ENCODE peak calls at places on chromosomes 2 and 18, in six cellular contexts. J, O, G, H, A and I are unnamed samples.

GRCh38 chr2:58350484-58350883 is 109.4 kb upstream of the FANCL start:
- DNase-seq in J (no peak), O (no peak), G (no peak), H (no peak), A (no peak), I (no peak)

GRCh38 chr2:18976112-18976961 is 382.1 kb downstream of the OSR1 start:
- DNase-seq in J (peak; percentile 93), O (peak; percentile 86), G (no peak), H (peak; percentile 13), A (no peak), I (no peak)

GRCh38 chr2:209383212-209383611 is 40.6 kb upstream of the MAP2 start:
- DNase-seq in J (peak; percentile 85), O (no peak), G (peak; percentile 14), H (peak; percentile 89), A (no peak), I (no peak)

GRCh38 chr18:55587341-55588000 is 521 bp downstream of the TCF4 start:
- DNase-seq in J (peak; percentile 48), O (no peak), G (no peak), H (peak; percentile 12), A (peak; percentile 33), I (no peak)

GRCh38 chr2:75656563-75656962 is 10.0 kb downstream of the MRPL19 start:
- DNase-seq in J (no peak), O (no peak), G (no peak), H (no peak), A (no peak), I (no peak)

GRCh38 chr2:178194600-178195389 is 483 bp downstream of the OSBPL6 start:
- DNase-seq in J (peak; percentile 52), O (no peak), G (peak; percentile 48), H (peak; percentile 68), A (peak; percentile 45), I (no peak)

GRCh38 chr2:209960676-209961630 is 41.5 kb upstream of the RPE start:
- DNase-seq in J (peak; percentile 96), O (no peak), G (peak; percentile 60), H (peak; percentile 73), A (peak; percentile 30), I (no peak)

GRCh38 chr2:195683174-195683573 is 26.1 kb downstream of the SLC39A10 start:
- DNase-seq in J (peak; percentile 39), O (peak; percentile 13), G (no peak), H (no peak), A (no peak), I (no peak)

GRCh38 chr2:204109681-204110080 is 173.1 kb downstream of the ICOS start:
- DNase-seq in J (no peak), O (no peak), G (no peak), H (no peak), A (no peak), I (no peak)

GRCh38 chr18:47756364-47757016 is 174.0 kb downstream of the SMAD2 start:
- DNase-seq in J (peak; percentile 73), O (no peak), G (peak; percentile 78), H (peak; percentile 56), A (peak; percentile 36), I (peak; percentile 44)

GRCh38 chr18:27546991-27547390 is 361.9 kb upstream of the CHST9 start:
- DNase-seq in J (no peak), O (no peak), G (no peak), H (peak; percentile 24), A (no peak), I (no peak)

GRCh38 chr2:10507106-10507505 is 59.0 kb upstream of the ODC1 start:
- DNase-seq in J (no peak), O (no peak), G (no peak), H (no peak), A (no peak), I (no peak)

GRCh38 chr2:24454258-24454657 is 36.8 kb upstream of the NCOA1 start:
- DNase-seq in J (peak; percentile 55), O (peak; percentile 21), G (no peak), H (no peak), A (no peak), I (no peak)

GRCh38 chr2:11080253-11081115 is 74.8 kb upstream of the SLC66A3 start:
- DNase-seq in J (no peak), O (no peak), G (no peak), H (no peak), A (no peak), I (no peak)

GRCh38 chr18:23992119-23992940 is 22.2 kb upstream of the TTC39C start:
- DNase-seq in J (no peak), O (no peak), G (peak; percentile 37), H (peak; percentile 93), A (peak; percentile 73), I (no peak)

GRCh38 chr2:235552671-235553070 is 58.8 kb downstream of the AGAP1 start:
- DNase-seq in J (no peak), O (no peak), G (no peak), H (no peak), A (no peak), I (no peak)

GRCh38 chr2:28398101-28398834 is 5.6 kb downstream of the FOSL2 start:
- DNase-seq in J (peak; percentile 83), O (no peak), G (no peak), H (peak; percentile 76), A (peak; percentile 51), I (no peak)

GRCh38 chr2:71563872-71564271 is 110.5 kb downstream of the DYSF start:
- DNase-seq in J (no peak), O (no peak), G (no peak), H (no peak), A (no peak), I (no peak)

GRCh38 chr2:45498661-45499550 is 112.2 kb downstream of the SRBD1 start:
- DNase-seq in J (no peak), O (no peak), G (no peak), H (no peak), A (no peak), I (no peak)

GRCh38 chr2:83016343-83017110 is 1442.6 kb downstream of the SUCLG1 start:
- DNase-seq in J (no peak), O (no peak), G (no peak), H (no peak), A (no peak), I (no peak)

GRCh38 chr2:125424386-125424785 is 1231.6 kb upstream of the GYPC start:
- DNase-seq in J (no peak), O (no peak), G (no peak), H (peak; percentile 2), A (no peak), I (no peak)

GRCh38 chr2:63048367-63049171 is 2.1 kb upstream of the OTX1 start:
- DNase-seq in J (no peak), O (no peak), G (no peak), H (no peak), A (no peak), I (no peak)

GRCh38 chr2:186009341-186009740 is 270.7 kb downstream of the FSIP2 start:
- DNase-seq in J (no peak), O (no peak), G (no peak), H (no peak), A (no peak), I (no peak)

DNA sequence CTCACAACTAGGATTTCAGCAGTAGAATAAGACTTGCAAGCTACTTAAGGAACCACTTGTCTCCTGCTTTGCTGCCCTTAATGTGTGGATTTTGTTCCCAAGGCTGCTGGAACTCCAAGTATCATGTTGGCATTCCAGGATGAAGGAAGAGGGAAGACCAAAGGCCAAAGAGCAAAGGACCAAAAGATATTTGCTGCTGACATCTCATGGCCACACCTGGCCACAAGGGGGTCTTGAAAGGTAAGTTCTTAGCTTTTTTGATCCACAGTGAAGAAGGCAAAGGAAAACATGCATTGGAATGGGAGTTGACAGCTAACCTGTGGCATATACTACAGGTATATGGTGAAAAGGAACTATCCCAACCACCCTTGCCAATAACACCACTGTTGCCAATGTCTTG is 3.9 kb upstream of the MATN3 start:
- DNase-seq in J (no peak), O (no peak), G (no peak), H (peak; percentile 14), A (no peak), I (no peak)
- TF ChIP-seq CTCF in J (no peak), O (no peak), G (no peak), H (no peak), A (no peak), I (no peak)

GRCh38 chr2:20603791-20604190 is 47.1 kb downstream of the HS1BP3 start:
- DNase-seq in J (no peak), O (no peak), G (no peak), H (no peak), A (no peak), I (no peak)

GRCh38 chr2:20599861-20600461 is 50.9 kb downstream of the HS1BP3 start:
- DNase-seq in J (no peak), O (no peak), G (no peak), H (no peak), A (no peak), I (no peak)

GRCh38 chr2:20599001-20599600 is 51.8 kb downstream of the HS1BP3 start:
- DNase-seq in J (no peak), O (no peak), G (no peak), H (no peak), A (peak; percentile 91), I (no peak)

GRCh38 chr2:20602803-20603202 is 48.1 kb downstream of the HS1BP3 start:
- DNase-seq in J (no peak), O (no peak), G (no peak), H (no peak), A (no peak), I (no peak)

GRCh38 chr2:20600756-20601325 is 50.1 kb downstream of the HS1BP3 start:
- DNase-seq in J (peak; percentile 66), O (no peak), G (no peak), H (no peak), A (no peak), I (no peak)
- TF ChIP-seq CTCF in J (peak; percentile 51), O (peak; percentile 37), G (peak; percentile 35), H (peak; percentile 30), A (peak; percentile 38), I (no peak)

GRCh38 chr2:86082768-86083167 is 22.9 kb downstream of the POLR1A start:
- DNase-seq in J (no peak), O (no peak), G (no peak), H (no peak), A (no peak), I (no peak)

DNA sequence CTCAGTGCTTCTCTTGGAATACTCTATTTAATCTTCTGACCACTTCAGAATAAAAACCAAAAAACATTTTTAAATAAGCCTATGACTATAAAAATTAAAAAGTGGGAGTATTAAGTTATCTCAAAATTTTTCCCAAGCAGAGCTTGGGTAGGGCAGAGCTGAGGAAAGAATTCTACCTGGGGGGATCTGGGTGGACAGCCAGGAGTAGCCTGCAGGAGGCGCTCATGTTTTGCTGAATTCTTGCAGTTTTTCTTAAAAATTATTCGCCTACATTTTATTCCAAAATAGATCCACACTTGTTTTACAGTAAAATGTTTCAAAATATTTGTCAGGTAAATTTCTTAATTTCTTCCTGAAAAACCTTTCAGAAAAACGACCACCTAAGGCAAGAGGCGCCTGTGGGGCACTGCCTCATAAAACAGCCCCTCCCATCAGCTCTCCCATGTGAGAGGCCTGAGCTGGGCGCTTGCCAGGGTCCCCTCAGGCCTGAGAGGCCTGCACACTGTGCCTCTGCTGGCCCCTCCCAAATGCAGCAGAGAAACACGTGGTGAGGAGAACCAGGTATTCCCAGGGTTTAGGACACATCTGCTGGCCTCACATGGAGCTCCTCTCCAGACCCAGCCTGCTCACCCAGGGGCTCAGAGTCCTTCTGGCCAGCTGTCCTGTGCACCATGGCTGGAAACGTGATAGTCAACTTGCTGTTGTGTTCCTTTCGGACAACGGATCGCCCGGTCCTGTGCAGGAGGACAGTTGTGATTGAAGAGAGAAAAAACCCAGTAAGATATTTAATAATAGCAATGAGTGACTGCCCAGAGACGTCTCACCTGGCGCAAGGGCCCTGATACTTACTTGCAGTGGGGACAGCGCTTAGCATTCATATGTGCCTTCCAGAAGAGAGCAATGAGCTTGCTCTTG is 17.5 kb downstream of the POLR1A start:
- DNase-seq in J (no peak), O (no peak), G (no peak), H (no peak), A (no peak), I (no peak)
- TF ChIP-seq CTCF in J (peak; percentile 57), O (peak; percentile 34), G (no peak), H (peak; percentile 24), A (no peak), I (no peak)

GRCh38 chr18:9474983-9475642 is at the start of gene RALBP1:
- DNase-seq in J (peak; percentile 100), O (peak; percentile 96), G (peak; percentile 99), H (peak; percentile 99), A (peak; percentile 100), I (peak; percentile 96)
- TF ChIP-seq CTCF in J (no peak), O (peak; percentile 19), G (no peak), H (no peak), A (no peak), I (no peak)